ENCODE peak calls at places on chromosomes 11 and 22, in seven cellular contexts. F, I, A, Y, Z, K and W are unnamed samples.

GRCh38 chr22:43409800-43410199 is 2.0 kb upstream of the MPPED1 start:
- DNase-seq in I (no peak), Y (no peak), F (no peak), K (no peak), A (no peak), Z (no peak), W (no peak)

GRCh38 chr22:45240137-45240809 is 421 bp downstream of the KIAA0930 start:
- DNase-seq in F (no peak), A (peak; percentile 34), Z (peak; percentile 53), I (no peak), K (no peak), Y (peak; percentile 43), W (no peak)

GRCh38 chr11:120013325-120014250 is 124.3 kb downstream of the TRIM29 start:
- DNase-seq in Z (peak; percentile 47), K (peak; percentile 81), I (peak; percentile 10), Y (peak; percentile 24), A (peak; percentile 93), F (peak; percentile 96), W (peak; percentile 54)

GRCh38 chr11:31069447-31070205 is 299.9 kb downstream of the DCDC1 start:
- DNase-seq in K (no peak), Z (no peak), F (no peak), I (no peak), A (no peak), Y (no peak), W (no peak)

GRCh38 chr22:39169797-39170466 is 17.5 kb upstream of the CBX7 start:
- DNase-seq in K (no peak), I (no peak), F (peak; percentile 53), Y (no peak), Z (no peak), A (peak; percentile 71), W (no peak)

GRCh38 chr11:128551641-128552335 is 35.6 kb downstream of the ETS1 start:
- DNase-seq in K (no peak), Y (no peak), Z (peak; percentile 10), A (no peak), I (no peak), F (no peak), W (no peak)

GRCh38 chr11:27489092-27489491 is 16.5 kb upstream of the LGR4 start:
- DNase-seq in Y (no peak), F (no peak), K (no peak), Z (no peak), A (no peak), I (no peak), W (no peak)

GRCh38 chr11:27083782-27084181 is 43.2 kb downstream of the BBOX1 start:
- DNase-seq in F (no peak), Y (no peak), A (no peak), I (no peak), Z (no peak), K (no peak), W (no peak)

GRCh38 chr22:22854466-22854865 is 33.1 kb upstream of the IGLL5 start:
- DNase-seq in Y (no peak), I (no peak), K (no peak), Z (no peak), A (no peak), F (no peak), W (no peak)

GRCh38 chr22:44068422-44069191 is 44.5 kb downstream of the PARVB start:
- DNase-seq in F (no peak), A (no peak), I (no peak), K (no peak), Y (no peak), Z (peak; percentile 40), W (no peak)

GRCh38 chr11:45774023-45774655 is 30.8 kb upstream of the SLC35C1 start:
- DNase-seq in F (no peak), Z (no peak), I (no peak), Y (no peak), A (no peak), K (no peak), W (no peak)

GRCh38 chr11:72041364-72042058 is 38.8 kb downstream of the NUMA1 start:
- DNase-seq in I (peak; percentile 75), A (peak; percentile 54), K (no peak), Z (no peak), F (peak; percentile 61), Y (peak; percentile 86), W (peak; percentile 71)

GRCh38 chr11:15937601-15938361 is 418.6 kb downstream of the SOX6 start:
- DNase-seq in K (no peak), A (peak; percentile 26), Z (no peak), I (peak; percentile 32), F (peak; percentile 40), Y (no peak), W (no peak)

GRCh38 chr11:15933896-15934625 is 422.3 kb downstream of the SOX6 start:
- DNase-seq in Z (no peak), F (no peak), K (no peak), Y (no peak), I (peak; percentile 58), A (no peak), W (no peak)

GRCh38 chr11:15938362-15938725 is 418.0 kb downstream of the SOX6 start:
- DNase-seq in K (no peak), I (no peak), Y (no peak), Z (no peak), A (no peak), F (no peak), W (no peak)

GRCh38 chr11:15935370-15935769 is 421.0 kb downstream of the SOX6 start:
- DNase-seq in F (no peak), K (no peak), A (no peak), Z (no peak), I (no peak), Y (no peak), W (no peak)

DNA sequence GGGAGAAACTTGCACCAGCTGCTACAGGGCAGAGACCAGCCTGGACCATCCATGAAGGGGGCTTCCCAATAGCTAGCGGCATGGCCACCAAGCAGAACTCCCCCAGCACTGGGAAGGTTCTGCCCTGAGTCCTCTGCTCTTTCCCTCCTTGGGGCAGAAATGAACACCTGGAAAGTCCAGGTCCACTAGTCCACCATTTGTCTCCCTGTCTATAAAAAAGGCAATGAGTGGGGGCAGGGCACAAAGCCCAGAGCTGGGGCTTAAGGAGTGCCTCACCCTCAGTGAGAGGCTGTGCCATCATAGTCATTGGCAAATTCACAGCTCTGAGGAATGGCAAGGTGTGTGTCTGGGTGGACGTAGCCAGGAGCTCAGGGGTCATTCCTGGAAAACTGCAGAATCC is 420.3 kb downstream of the SOX6 start:
- DNase-seq in K (no peak), F (no peak), I (no peak), A (no peak), Y (no peak), Z (no peak), W (no peak)
- H3K18ac ChIP-seq in K (no peak overlapping the region), F (no peak overlapping the region), I (no peak overlapping the region), A (no peak overlapping the region), Y (no peak overlapping the region), Z (no peak overlapping the region), W (peak overlapping the region; percentile 3)

GRCh38 chr11:38323961-38324761 is 1726.1 kb upstream of the RAG2 start:
- DNase-seq in K (no peak), A (peak; percentile 7), F (peak; percentile 34), Z (no peak), Y (no peak), I (no peak), W (no peak)
- H3K18ac ChIP-seq in K (no peak overlapping the region), A (no peak overlapping the region), F (no peak overlapping the region), Z (no peak overlapping the region), Y (no peak overlapping the region), I (no peak overlapping the region), W (no peak overlapping the region)

GRCh38 chr22:32780726-32781310 is 20.7 kb upstream of the TIMP3 start:
- DNase-seq in F (no peak), Y (no peak), Z (no peak), A (no peak), I (no peak), K (no peak), W (no peak)

GRCh38 chr22:32775957-32776356 is 25.5 kb upstream of the TIMP3 start:
- DNase-seq in Y (no peak), Z (no peak), K (no peak), I (no peak), A (peak; percentile 60), F (no peak), W (no peak)

GRCh38 chr22:32776800-32777199 is 24.7 kb upstream of the TIMP3 start:
- DNase-seq in Z (no peak), F (no peak), A (no peak), K (no peak), Y (no peak), I (no peak), W (no peak)

GRCh38 chr22:32777997-32778396 is 23.5 kb upstream of the TIMP3 start:
- DNase-seq in Y (no peak), F (no peak), I (no peak), A (peak; percentile 40), Z (peak; percentile 23), K (no peak), W (no peak)

GRCh38 chr22:32776397-32776796 is 25.1 kb upstream of the TIMP3 start:
- DNase-seq in Y (no peak), I (no peak), Z (no peak), A (no peak), F (no peak), K (no peak), W (no peak)
- H3K18ac ChIP-seq in Y (peak overlapping the region; percentile 74), I (no peak overlapping the region), Z (peak overlapping the region; percentile 47), A (no peak overlapping the region), F (no peak overlapping the region), K (no peak overlapping the region), W (peak overlapping the region; percentile 38)

DNA sequence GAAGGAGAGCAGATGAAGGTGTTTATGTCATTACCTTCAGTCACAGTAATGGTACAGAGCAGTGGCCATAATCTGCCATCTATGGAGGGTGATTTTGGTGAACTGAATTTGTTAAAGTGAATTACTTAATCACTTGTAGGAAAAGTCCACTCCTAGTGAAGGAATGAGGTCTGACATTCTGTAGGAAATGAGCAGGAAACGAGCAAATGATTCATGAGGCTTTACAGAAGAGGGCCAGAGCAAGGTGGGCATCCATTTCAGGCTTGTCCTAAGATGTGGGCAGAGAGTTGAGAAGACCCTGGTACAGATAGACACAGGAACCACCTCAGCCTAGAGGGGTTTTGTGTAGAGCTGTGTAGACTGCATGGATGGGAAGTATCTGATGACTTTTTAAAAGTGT is 6.0 kb upstream of the SGSM3 start:
- DNase-seq in K (no peak), A (no peak), F (no peak), Y (no peak), Z (no peak), I (no peak), W (no peak)
- H3K18ac ChIP-seq in K (no peak overlapping the region), A (no peak overlapping the region), F (no peak overlapping the region), Y (no peak overlapping the region), Z (no peak overlapping the region), I (no peak overlapping the region), W (no peak overlapping the region)

GRCh38 chr11:34413263-34413662 is 25.5 kb upstream of the CAT start:
- DNase-seq in I (no peak), Y (no peak), A (no peak), K (no peak), Z (no peak), F (no peak), W (no peak)
- H3K18ac ChIP-seq in I (no peak overlapping the region), Y (no peak overlapping the region), A (no peak overlapping the region), K (no peak overlapping the region), Z (no peak overlapping the region), F (no peak overlapping the region), W (no peak overlapping the region)

DNA sequence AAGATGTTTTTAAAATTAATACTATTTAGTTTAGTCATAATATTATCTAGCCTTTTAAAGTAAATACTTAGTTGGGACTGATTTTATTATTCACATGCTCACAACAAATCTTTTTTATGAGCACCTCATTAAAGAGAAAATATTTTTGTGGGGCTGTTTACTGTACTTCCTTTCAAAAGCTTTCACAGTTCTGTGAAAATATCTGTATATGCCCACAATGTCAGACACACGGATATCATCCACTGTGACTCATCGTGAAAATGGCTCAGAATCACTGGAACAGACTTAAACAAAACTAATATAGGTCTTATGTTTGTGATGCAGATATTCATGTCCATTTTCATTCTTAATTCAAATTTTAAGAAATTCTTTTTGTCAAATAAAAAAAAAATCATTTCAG is 305.2 kb downstream of the RAB38 start:
- DNase-seq in K (no peak), Y (no peak), Z (no peak), I (peak; percentile 2), A (no peak), F (no peak), W (no peak)
- H3K18ac ChIP-seq in K (no peak overlapping the region), Y (no peak overlapping the region), Z (no peak overlapping the region), I (no peak overlapping the region), A (no peak overlapping the region), F (no peak overlapping the region), W (no peak overlapping the region)